ENCODE peak calls at places on chromosomes 7 and 10, in ten cellular contexts. A is sciatic nerve, P is HTR-8/SVneo, U is cardiac septum, T is fibroblast of lung, E is COR-L47, O is posterior cingulate gyrus, H is GM10248, R is astrocyte, K is NCI-H1694 treated with DMSO at 0.1 percent for 48 hours. Y is an unnamed sample.

GRCh38 chr10:51137741-51138529 is 63.6 kb downstream of the PRKG1 start:
- DNase-seq in K (no peak), H (no peak), T (peak; percentile 60), R (peak; percentile 52), O (no peak), E (no peak), A (no peak), P (no peak), U (no peak), Y (no peak)

GRCh38 chr7:26686448-26686981 is 177.9 kb downstream of the SKAP2 start:
- DNase-seq in U (no peak), A (no peak), H (no peak), R (peak; percentile 64), O (no peak), T (peak; percentile 72), E (peak; percentile 38), P (peak; percentile 33), K (peak; percentile 76), Y (no peak)

GRCh38 chr7:28237368-28237767 is 56.8 kb upstream of the JAZF1 start:
- DNase-seq in O (no peak), U (no peak), K (no peak), H (no peak), E (no peak), T (no peak), P (no peak), R (no peak), A (no peak), Y (no peak)

GRCh38 chr7:76393116-76394031 is 16.1 kb downstream of the SSC4D start:
- DNase-seq in U (peak; percentile 97), E (peak; percentile 88), H (peak; percentile 99), T (peak; percentile 72), A (peak; percentile 97), P (peak; percentile 95), K (peak; percentile 74), R (peak; percentile 53), O (peak; percentile 85), Y (peak; percentile 93)

GRCh38 chr7:89554209-89554608 is 600.1 kb upstream of the STEAP1 start:
- DNase-seq in U (no peak), K (no peak), R (no peak), H (no peak), A (no peak), O (no peak), E (no peak), P (no peak), T (no peak), Y (no peak)

GRCh38 chr10:60186315-60187071 is 203.2 kb downstream of the ANK3 start:
- DNase-seq in R (no peak), K (peak; percentile 47), T (no peak), A (no peak), H (no peak), U (no peak), P (no peak), O (peak; percentile 45), E (no peak), Y (no peak)

GRCh38 chr10:95290446-95290800 is 380 bp downstream of the PDLIM1 start:
- DNase-seq in A (no peak), T (no peak), K (no peak), O (no peak), H (peak; percentile 35), P (no peak), U (peak; percentile 69), R (no peak), E (no peak), Y (no peak)

GRCh38 chr10:114168450-114169009 is 5.5 kb downstream of the CCDC186 start:
- DNase-seq in P (no peak), U (no peak), O (no peak), A (no peak), H (no peak), E (no peak), K (no peak), R (no peak), T (no peak), Y (no peak)

GRCh38 chr10:133187906-133188681 is 28.1 kb downstream of the KNDC1 start:
- DNase-seq in U (no peak), A (no peak), R (no peak), E (no peak), P (no peak), H (no peak), O (peak; percentile 23), K (no peak), T (no peak), Y (no peak)

GRCh38 chr10:70391654-70392053 is 9.2 kb upstream of the LRRC20 start:
- DNase-seq in E (no peak), U (no peak), P (no peak), O (no peak), K (no peak), T (no peak), A (no peak), H (no peak), R (no peak), Y (no peak)

GRCh38 chr7:13821152-13821787 is 168.2 kb downstream of the ETV1 start:
- DNase-seq in E (no peak), T (peak; percentile 67), A (no peak), P (no peak), O (no peak), K (no peak), H (no peak), R (peak; percentile 67), U (no peak), Y (no peak)

GRCh38 chr7:80940539-80941205 is 21.8 kb upstream of the SEMA3C start:
- DNase-seq in A (no peak), E (no peak), H (no peak), T (no peak), O (no peak), U (no peak), K (peak; percentile 95), R (no peak), P (no peak), Y (no peak)

GRCh38 chr7:26451997-26452396 is 160.3 kb downstream of the SNX10 start:
- DNase-seq in R (no peak), A (no peak), U (no peak), O (no peak), P (no peak), K (no peak), T (no peak), E (no peak), H (no peak), Y (no peak)

GRCh38 chr10:7826971-7827370 is 8.7 kb downstream of the TAF3 start:
- DNase-seq in U (no peak), E (no peak), A (no peak), O (no peak), P (peak; percentile 43), T (peak; percentile 69), R (peak; percentile 59), H (no peak), K (no peak), Y (no peak)

GRCh38 chr7:112930787-112931186 is 140.6 kb upstream of the TMEM168 start:
- DNase-seq in H (no peak), P (no peak), T (peak; percentile 87), K (no peak), A (no peak), U (no peak), E (no peak), R (peak; percentile 90), O (no peak), Y (no peak)

GRCh38 chr10:33653584-33654367 is 319.3 kb upstream of the NRP1 start:
- DNase-seq in U (no peak), R (peak; percentile 94), O (no peak), P (no peak), A (no peak), K (no peak), E (no peak), T (peak; percentile 94), H (no peak), Y (no peak)

GRCh38 chr7:85685901-85686300 is 499.0 kb upstream of the SEMA3D start:
- DNase-seq in E (no peak), T (no peak), P (no peak), H (no peak), R (no peak), A (no peak), U (no peak), K (no peak), O (no peak), Y (no peak)

GRCh38 chr10:113026679-113027078 is 76.6 kb downstream of the TCF7L2 start:
- DNase-seq in A (no peak), E (no peak), U (no peak), P (no peak), K (no peak), R (peak; percentile 98), T (peak; percentile 97), O (no peak), H (no peak), Y (no peak)

GRCh38 chr10:126661356-126661755 is 9.1 kb downstream of the C10orf90 start:
- DNase-seq in H (no peak), E (no peak), U (no peak), A (no peak), R (no peak), O (no peak), T (no peak), P (no peak), K (no peak), Y (no peak)

GRCh38 chr10:13470270-13470669 is 58.5 kb downstream of the BEND7 start:
- DNase-seq in P (no peak), A (no peak), O (no peak), H (no peak), U (no peak), K (no peak), T (no peak), R (no peak), E (no peak), Y (no peak)

GRCh38 chr7:836429-836828 is 4.2 kb downstream of the SUN1 start:
- DNase-seq in P (peak; percentile 47), T (peak; percentile 42), A (no peak), R (peak; percentile 34), U (no peak), E (no peak), H (no peak), K (no peak), O (no peak), Y (no peak)

Y was measured in activated CD8-positive, alpha-beta memory T cell treated with anti-CD3 and anti-CD28 coated beads, Interleukin-2, amount 10 ng/mL, durations not matched to agents 7 days and 5 days.